ENCODE peak calls at places on chromosomes 16 and 17, in eight cellular contexts. R is mesendoderm, P is mammary epithelial cell, Z is tibial nerve, T is endothelial cell of umbilical vein, S is DND-41, W is heart right ventricle, H is Caco-2. U is an unnamed sample.
A peak's percentile ranks its signal among the peaks of the same experiment; 100 is the strongest.

GRCh38 chr16:4316732-4317461 is 1.0 kb downstream of the GLIS2 start:
- DNase-seq in S (no peak), R (no peak), H (no peak), T (peak; percentile 49), Z (no peak), P (peak; percentile 51), W (peak; percentile 74), U (no peak)

GRCh38 chr17:31148205-31148604 is 53.4 kb downstream of the NF1 start:
- DNase-seq in R (no peak), W (no peak), S (no peak), Z (no peak), H (no peak), P (no peak), T (no peak), U (no peak)

GRCh38 chr16:9434659-9435058 is 343.2 kb downstream of the HAPSTR1 start:
- DNase-seq in P (no peak), S (no peak), W (no peak), H (no peak), Z (no peak), R (no peak), T (no peak), U (no peak)

GRCh38 chr17:4599505-4600281 is 15.4 kb downstream of the SMTNL2 start:
- DNase-seq in S (no peak), T (no peak), Z (no peak), H (peak; percentile 87), P (no peak), R (peak; percentile 87), W (peak; percentile 71), U (no peak)

GRCh38 chr16:20883554-20884239 is 16.5 kb downstream of the DCUN1D3 start:
- DNase-seq in P (no peak), S (no peak), Z (no peak), H (no peak), R (no peak), W (no peak), T (no peak), U (no peak)

GRCh38 chr17:74274703-74275340 is 788 bp downstream of the DNAI2 start:
- DNase-seq in T (no peak), P (no peak), H (no peak), S (no peak), R (no peak), Z (no peak), W (no peak), U (no peak)

GRCh38 chr16:27177031-27177774 is 26.1 kb upstream of the KDM8 start:
- DNase-seq in H (no peak), Z (no peak), W (no peak), S (no peak), R (no peak), T (peak; percentile 52), P (peak; percentile 60), U (no peak)

GRCh38 chr17:45844695-45845375 is at the start of gene SPPL2C:
- DNase-seq in S (no peak), Z (no peak), H (no peak), W (no peak), T (no peak), R (no peak), P (no peak), U (no peak)

GRCh38 chr16:11639925-11640899 is 28.0 kb upstream of the SNN start:
- DNase-seq in R (peak; percentile 95), H (peak; percentile 46), Z (peak; percentile 92), P (peak; percentile 95), T (peak; percentile 18), S (no peak), W (peak; percentile 79), U (no peak)

GRCh38 chr16:89036776-89037175 is 56.9 kb upstream of the ACSF3 start:
- DNase-seq in P (no peak), S (no peak), T (no peak), Z (no peak), R (no peak), W (peak; percentile 5), H (no peak), U (no peak)

GRCh38 chr17:16477255-16477654 is 14.7 kb downstream of the LRRC75A start:
- DNase-seq in R (peak; percentile 94), W (no peak), P (peak; percentile 35), T (peak; percentile 84), S (no peak), Z (peak; percentile 48), H (no peak), U (no peak)

DNA sequence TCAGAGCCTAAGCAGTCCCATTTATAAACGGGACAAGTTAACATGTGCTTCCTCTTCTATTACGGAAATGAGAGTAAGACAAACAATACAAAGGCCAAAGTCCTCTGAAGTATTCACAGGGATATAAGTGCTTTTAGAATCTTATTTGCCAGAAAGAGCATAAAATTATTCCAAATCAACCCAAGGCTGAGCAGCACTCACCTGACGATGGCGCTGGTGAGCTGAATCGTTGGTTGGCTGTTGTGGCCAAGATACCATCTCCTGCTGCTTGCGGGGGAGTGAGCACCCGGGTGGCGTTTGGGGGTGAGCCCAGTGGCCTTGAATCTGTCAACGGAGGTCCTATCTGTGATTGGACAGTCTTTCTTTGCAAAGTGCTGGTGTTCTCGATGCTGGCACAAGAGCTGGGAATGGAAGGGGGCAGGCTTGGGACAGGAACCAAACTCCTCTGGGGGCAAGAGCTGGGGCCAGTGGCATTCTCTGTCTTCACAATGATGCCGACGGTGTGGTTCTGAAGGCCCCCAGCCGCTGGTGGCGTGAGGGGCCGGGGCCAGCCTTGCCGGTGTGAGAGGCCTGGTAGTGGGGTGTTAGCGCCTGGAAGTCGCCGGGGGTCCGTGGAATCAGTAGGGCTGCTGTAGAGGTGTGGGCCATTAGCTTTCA is 9.5 kb upstream of the DHRS13 start:
- DNase-seq in Z (no peak), S (no peak), P (no peak), H (no peak), T (peak; percentile 87), R (no peak), W (no peak), U (peak; percentile 33)
- H3K36me3 ChIP-seq in Z (peaks cover 97% of the 10 kb centered on the region), S (peaks cover 97% of the 10 kb centered on the region), P (peaks cover 54% of the 10 kb centered on the region), H (peaks cover 8% of the 10 kb centered on the region), T (peaks cover 32% of the 10 kb centered on the region), R (peaks cover 64% of the 10 kb centered on the region), W (peaks cover 89% of the 10 kb centered on the region), U (peaks cover 90% of the 10 kb centered on the region)

GRCh38 chr17:68455756-68456528 is 1.4 kb downstream of the WIPI1 start:
- DNase-seq in T (no peak), W (no peak), Z (peak; percentile 58), H (peak; percentile 39), P (peak; percentile 92), R (peak; percentile 27), S (no peak), U (no peak)

GRCh38 chr17:68457539-68458259 is 403 bp upstream of the WIPI1 start:
- DNase-seq in W (peak; percentile 99), H (peak; percentile 100), R (peak; percentile 99), Z (peak; percentile 98), S (peak; percentile 99), T (peak; percentile 99), P (peak; percentile 99), U (peak; percentile 97)

GRCh38 chr17:68458260-68459029 is 1.1 kb upstream of the WIPI1 start:
- DNase-seq in T (no peak), R (no peak), S (no peak), W (no peak), Z (no peak), H (no peak), P (no peak), U (no peak)

GRCh38 chr17:68457168-68457538 is at the start of gene WIPI1:
- DNase-seq in T (peak; percentile 61), P (no peak), R (no peak), Z (no peak), H (no peak), W (no peak), S (no peak), U (no peak)

DNA sequence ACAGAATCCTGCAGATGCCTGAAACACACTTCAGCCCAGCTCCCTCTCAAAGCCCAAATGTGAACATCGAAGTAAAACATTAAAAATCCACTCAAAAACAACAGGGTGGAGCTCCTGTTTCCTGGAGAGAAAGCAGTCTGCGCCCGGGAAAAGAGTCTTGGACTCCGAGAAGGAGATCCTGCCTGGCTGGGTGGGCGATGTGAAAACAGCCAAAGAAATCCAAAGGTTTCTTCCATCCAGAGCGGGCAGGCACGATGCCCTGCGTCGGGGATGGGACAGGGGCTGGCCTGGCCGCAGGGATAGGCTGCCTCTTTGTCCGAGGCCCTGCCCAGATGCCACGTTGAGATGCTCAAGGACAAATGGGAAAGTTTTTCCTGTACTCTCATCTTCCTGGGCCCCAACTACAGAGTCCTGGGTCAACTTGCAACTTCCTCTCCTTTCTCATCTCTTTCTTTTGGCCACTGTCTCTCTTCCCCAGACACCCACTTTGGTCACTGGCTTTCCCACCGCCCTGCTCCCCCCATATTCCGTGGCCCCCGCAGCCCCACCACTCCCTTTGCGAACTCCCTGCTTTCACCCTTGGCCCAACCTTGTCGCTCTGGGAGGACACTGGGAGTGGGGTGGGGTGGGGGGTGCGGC is 648 bp downstream of the WIPI1 start:
- DNase-seq in R (peak; percentile 94), P (peak; percentile 87), T (peak; percentile 87), W (peak; percentile 78), S (no peak), H (peak; percentile 75), Z (peak; percentile 82), U (no peak)
- H3K36me3 ChIP-seq in R (no peaks in the 10 kb centered on the region), P (no peaks in the 10 kb centered on the region), T (peaks cover under 1% of the 10 kb centered on the region), W (peaks cover 4% of the 10 kb centered on the region), S (no peaks in the 10 kb centered on the region), H (no peaks in the 10 kb centered on the region), Z (peaks cover 10% of the 10 kb centered on the region), U (no peaks in the 10 kb centered on the region)

DNA sequence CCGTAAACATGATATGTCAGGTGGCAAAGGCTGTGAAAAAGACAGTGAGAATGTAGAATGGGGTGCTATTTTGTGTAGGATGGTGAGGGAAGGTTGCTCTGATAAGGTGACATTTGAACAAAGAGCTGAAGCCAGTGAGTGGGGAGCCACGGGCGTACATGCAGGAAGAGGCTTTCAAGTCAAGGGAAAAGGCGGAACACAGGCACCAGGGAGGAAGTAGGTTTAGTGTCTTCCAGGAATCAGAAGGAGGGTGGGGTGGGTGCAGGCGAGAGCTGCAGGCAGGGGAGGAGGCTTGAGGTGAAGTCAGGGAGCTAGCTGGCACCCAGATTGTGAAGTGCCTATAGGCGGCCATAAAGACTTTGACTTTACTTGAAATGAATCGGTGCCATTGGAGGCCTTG is 14.1 kb downstream of the ZFP90 start:
- DNase-seq in Z (no peak), H (no peak), R (no peak), S (no peak), P (no peak), W (no peak), T (no peak), U (no peak)
- H3K36me3 ChIP-seq in Z (peaks cover 100% of the 10 kb centered on the region), H (peaks cover 4% of the 10 kb centered on the region), R (peaks cover 2% of the 10 kb centered on the region), S (peaks cover 88% of the 10 kb centered on the region), P (peaks cover 3% of the 10 kb centered on the region), W (peaks cover 72% of the 10 kb centered on the region), T (no peaks in the 10 kb centered on the region), U (peaks cover 36% of the 10 kb centered on the region)

GRCh38 chr16:67230809-67231660 is 4.1 kb downstream of the TMEM208 start:
- DNase-seq in S (no peak), W (no peak), Z (no peak), H (no peak), P (no peak), R (no peak), T (no peak), U (no peak)

GRCh38 chr16:67233596-67233995 is 6.7 kb downstream of the TMEM208 start:
- DNase-seq in P (no peak), W (no peak), Z (no peak), H (no peak), R (no peak), T (no peak), S (no peak), U (no peak)

GRCh38 chr16:67236551-67237395 is 9.8 kb downstream of the TMEM208 start:
- DNase-seq in H (peak; percentile 85), T (peak; percentile 60), S (peak; percentile 91), P (peak; percentile 71), R (peak; percentile 89), W (peak; percentile 46), Z (no peak), U (peak; percentile 38)

GRCh38 chr16:67235816-67236547 is 9.1 kb downstream of the TMEM208 start:
- DNase-seq in R (no peak), H (no peak), T (no peak), W (no peak), P (peak; percentile 62), Z (no peak), S (peak; percentile 86), U (no peak)

GRCh38 chr16:67234180-67234597 is 7.3 kb downstream of the TMEM208 start:
- DNase-seq in S (no peak), H (no peak), T (no peak), R (no peak), P (no peak), Z (no peak), W (no peak), U (no peak)
- H3K36me3 ChIP-seq in S (peaks cover 60% of the 10 kb centered on the region), H (peaks cover 9% of the 10 kb centered on the region), T (peaks cover 21% of the 10 kb centered on the region), R (peaks cover 27% of the 10 kb centered on the region), P (peaks cover 33% of the 10 kb centered on the region), Z (peaks cover 99% of the 10 kb centered on the region), W (peaks cover 76% of the 10 kb centered on the region), U (peaks cover 29% of the 10 kb centered on the region)

U was measured in CD8-positive, alpha-beta T cell.